ENCODE peak calls at places on chromosomes 16 and 17, in ten cellular contexts. B, K, R, T, O, Y, P, S, U and V are unnamed samples.

GRCh38 chr17:45660474-45660873 is 123.6 kb upstream of the CRHR1 start:
- DNase-seq in B (no peak), K (no peak), R (no peak), T (peak; percentile 32), O (no peak), Y (no peak), P (no peak), S (no peak), U (no peak), V (peak; percentile 47)

GRCh38 chr16:77963185-77964044 is 58.9 kb upstream of the CLEC3A start:
- DNase-seq in B (no peak), K (no peak), R (no peak), T (no peak), O (no peak), Y (no peak), P (no peak), S (no peak), U (no peak), V (peak; percentile 54)

GRCh38 chr17:8015957-8016631 is 13.7 kb downstream of the GUCY2D start:
- DNase-seq in B (no peak), K (peak; percentile 65), R (no peak), T (no peak), O (peak; percentile 48), Y (no peak), P (peak; percentile 49), S (peak; percentile 53), U (no peak), V (peak; percentile 91)

GRCh38 chr17:78133971-78134898 is 3.7 kb downstream of the TMC8 start:
- DNase-seq in B (no peak), K (peak; percentile 79), R (peak; percentile 38), T (no peak), O (no peak), Y (peak; percentile 80), P (peak; percentile 20), S (peak; percentile 54), U (peak; percentile 69), V (peak; percentile 95)

GRCh38 chr17:59154335-59154720 is 658 bp downstream of the SKA2 start:
- DNase-seq in B (peak; percentile 32), K (peak; percentile 63), R (peak; percentile 52), T (no peak), O (peak; percentile 50), Y (peak; percentile 62), P (peak; percentile 60), S (peak; percentile 39), U (peak; percentile 17), V (peak; percentile 48)

GRCh38 chr16:89670496-89671431 is 13.1 kb downstream of the SPATA33 start:
- DNase-seq in B (no peak), K (no peak), R (peak; percentile 39), T (no peak), O (no peak), Y (no peak), P (no peak), S (no peak), U (no peak), V (no peak)

GRCh38 chr17:66044083-66044482 is 147.8 kb downstream of the CEP112 start:
- DNase-seq in B (no peak), K (no peak), R (no peak), T (no peak), O (no peak), Y (no peak), P (no peak), S (no peak), U (no peak), V (no peak)

GRCh38 chr17:44144966-44145739 is 3.4 kb downstream of the HROB start:
- DNase-seq in B (no peak), K (no peak), R (peak; percentile 42), T (no peak), O (no peak), Y (no peak), P (no peak), S (no peak), U (no peak), V (no peak)

GRCh38 chr17:3788200-3788599 is 12.8 kb downstream of the ITGAE start:
- DNase-seq in B (no peak), K (no peak), R (no peak), T (no peak), O (peak; percentile 35), Y (no peak), P (no peak), S (no peak), U (no peak), V (no peak)
- H3K4me3 ChIP-seq in B (no peak overlapping the region), K (no peak overlapping the region), R (no peak overlapping the region), T (no peak overlapping the region), O (no peak overlapping the region), Y (no peak overlapping the region), P (no peak overlapping the region), S (no peak overlapping the region), U (peak overlapping the region; percentile 26), V (no peak overlapping the region)

GRCh38 chr17:48599373-48599772 is 5.4 kb downstream of the HOXB6 start:
- DNase-seq in B (no peak), K (no peak), R (no peak), T (no peak), O (no peak), Y (no peak), P (no peak), S (no peak), U (no peak), V (no peak)

GRCh38 chr17:48598727-48599126 is 5.1 kb upstream of the HOXB5 start:
- DNase-seq in B (no peak), K (no peak), R (no peak), T (no peak), O (no peak), Y (no peak), P (no peak), S (no peak), U (no peak), V (peak; percentile 32)

GRCh38 chr17:48596735-48597491 is 3.3 kb upstream of the HOXB5 start:
- DNase-seq in B (no peak), K (no peak), R (no peak), T (no peak), O (no peak), Y (no peak), P (no peak), S (no peak), U (no peak), V (peak; percentile 70)

GRCh38 chr17:48597492-48597774 is 3.9 kb upstream of the HOXB5 start:
- DNase-seq in B (no peak), K (no peak), R (no peak), T (no peak), O (no peak), Y (no peak), P (no peak), S (no peak), U (no peak), V (no peak)

GRCh38 chr17:48597775-48598631 is 4.4 kb upstream of the HOXB5 start:
- DNase-seq in B (peak; percentile 87), K (peak; percentile 62), R (no peak), T (no peak), O (peak; percentile 23), Y (no peak), P (no peak), S (no peak), U (peak; percentile 38), V (peak; percentile 84)
- H3K4me3 ChIP-seq in B (peak overlapping the region; percentile 70), K (peak overlapping the region; percentile 39), R (peak overlapping the region; percentile 17), T (peak overlapping the region; percentile 50), O (no peak overlapping the region), Y (no peak overlapping the region), P (peak overlapping the region; percentile 38), S (peak overlapping the region; percentile 10), U (peak overlapping the region; percentile 56), V (no peak overlapping the region)

GRCh38 chr16:57479422-57480126 is 6.7 kb downstream of the DOK4 start:
- DNase-seq in B (peak; percentile 54), K (peak; percentile 74), R (peak; percentile 81), T (peak; percentile 79), O (no peak), Y (peak; percentile 82), P (peak; percentile 54), S (no peak), U (no peak), V (peak; percentile 93)

GRCh38 chr16:57481421-57481820 is 4.9 kb downstream of the DOK4 start:
- DNase-seq in B (no peak), K (no peak), R (no peak), T (peak; percentile 45), O (no peak), Y (no peak), P (no peak), S (no peak), U (no peak), V (no peak)

GRCh38 chr16:57479043-57479421 is 7.3 kb downstream of the DOK4 start:
- DNase-seq in B (no peak), K (no peak), R (no peak), T (no peak), O (no peak), Y (no peak), P (peak; percentile 47), S (no peak), U (no peak), V (no peak)

GRCh38 chr16:57480127-57480753 is 6.1 kb downstream of the DOK4 start:
- DNase-seq in B (peak; percentile 69), K (no peak), R (peak; percentile 81), T (peak; percentile 89), O (no peak), Y (peak; percentile 90), P (peak; percentile 55), S (no peak), U (no peak), V (peak; percentile 67)

DNA sequence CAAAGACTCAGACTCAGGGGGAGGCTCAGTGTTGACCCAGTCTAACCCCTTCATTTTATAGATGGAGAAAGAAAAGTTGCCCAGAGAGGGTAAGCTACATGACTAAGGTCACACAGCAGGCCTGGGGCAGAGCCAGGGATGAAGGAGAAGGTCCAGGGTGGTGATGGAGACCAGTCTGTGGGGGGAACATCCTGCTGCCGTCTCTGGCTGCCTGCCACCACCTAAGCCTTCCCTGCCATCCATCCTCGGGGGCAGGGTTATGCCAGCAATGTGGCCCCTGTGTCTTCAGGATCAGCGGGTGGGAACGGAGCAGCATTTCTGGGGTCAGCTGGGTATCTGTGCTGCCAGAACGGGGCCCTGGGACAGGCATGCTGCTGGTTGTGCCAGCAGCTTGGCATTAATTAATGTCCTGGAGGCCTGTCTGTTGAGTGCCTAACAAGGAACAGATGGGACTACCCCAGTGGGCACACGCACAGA is 5.5 kb downstream of the DOK4 start:
- DNase-seq in B (no peak), K (no peak), R (no peak), T (peak; percentile 64), O (no peak), Y (no peak), P (peak; percentile 33), S (no peak), U (no peak), V (no peak)
- H3K4me3 ChIP-seq in B (no peak overlapping the region), K (no peak overlapping the region), R (no peak overlapping the region), T (no peak overlapping the region), O (no peak overlapping the region), Y (peak overlapping the region; percentile 48), P (no peak overlapping the region), S (no peak overlapping the region), U (no peak overlapping the region), V (no peak overlapping the region)

DNA sequence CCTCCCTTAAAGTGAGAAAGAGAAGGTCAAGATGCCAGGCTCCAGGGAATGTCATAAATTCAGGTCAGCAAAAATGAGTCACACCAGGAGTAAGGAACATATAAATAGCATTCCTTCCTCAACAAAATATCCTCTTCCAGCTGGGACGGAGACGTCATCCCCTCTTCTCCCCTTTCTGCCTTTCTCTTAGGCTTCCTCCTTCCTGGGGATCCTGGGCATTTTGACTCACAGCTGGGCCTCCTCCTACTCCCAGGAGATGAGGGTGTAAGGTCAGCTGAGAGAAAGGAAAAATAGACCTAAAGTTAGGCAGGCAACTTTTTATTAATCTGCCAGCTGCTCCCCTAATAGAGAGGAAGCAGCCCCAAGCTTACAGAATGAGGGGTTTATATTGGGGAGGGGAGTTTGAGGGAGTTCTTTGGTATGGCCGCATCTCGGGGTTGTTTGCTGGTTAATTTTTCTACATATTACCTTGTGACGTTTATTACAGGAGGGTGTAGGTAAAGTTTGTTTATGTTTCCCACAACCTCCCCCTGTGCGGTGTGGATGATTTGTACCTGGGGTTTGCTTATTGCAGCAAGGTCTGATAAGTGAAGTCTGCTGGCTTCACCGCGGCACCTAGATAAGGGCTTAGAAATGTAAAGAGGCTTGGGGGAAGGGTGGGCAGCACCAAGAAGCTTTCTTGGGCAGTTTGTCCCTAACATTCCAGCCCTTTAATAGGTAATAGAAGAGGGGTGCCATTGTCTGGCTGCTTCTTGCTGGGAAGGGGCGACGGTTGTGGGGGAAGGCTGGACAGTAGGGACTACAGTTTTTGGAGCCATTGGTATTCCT is 7.1 kb upstream of the ZNF747 start:
- DNase-seq in B (peak; percentile 42), K (no peak), R (peak; percentile 79), T (no peak), O (no peak), Y (no peak), P (no peak), S (no peak), U (no peak), V (no peak)
- H3K4me3 ChIP-seq in B (no peak overlapping the region), K (no peak overlapping the region), R (no peak overlapping the region), T (no peak overlapping the region), O (no peak overlapping the region), Y (no peak overlapping the region), P (no peak overlapping the region), S (no peak overlapping the region), U (no peak overlapping the region), V (no peak overlapping the region)